ENCODE peak calls at places on chromosomes 7 and 10, in nine cellular contexts. E is right lobe of liver; U is LoVo; O is progenitor cell of endocrine pancreas; L is Peyer's patch; V is DMS153; R is HFFc6; Z is stimulated activated CD4-positive, alpha-beta T cell treated with anti-CD3 and anti-CD28 coated beads, TNF-alpha, amount 100 ng/mL, for 1 hour; C is NCI-H1694 treated with DMSO at 0.1 percent for 48 hours. P is an unnamed sample.
A peak's percentile ranks its signal among the peaks of the same experiment; 100 is the strongest.

GRCh38 chr7:29502133-29502532 is 61.5 kb upstream of the PRR15 start:
- DNase-seq in Z (no peak), C (no peak), R (no peak), V (no peak), O (no peak), E (no peak), L (no peak), U (no peak), P (no peak)

GRCh38 chr7:117362294-117362693 is 39.4 kb upstream of the WNT2 start:
- DNase-seq in C (no peak), O (no peak), Z (no peak), L (no peak), U (no peak), V (no peak), E (no peak), R (no peak), P (no peak)

GRCh38 chr7:34160261-34160752 is 255.0 kb downstream of the BMPER start:
- DNase-seq in L (no peak), O (no peak), Z (no peak), C (no peak), U (no peak), V (no peak), E (no peak), R (peak; percentile 98), P (no peak)

GRCh38 chr7:85102813-85103350 is 84.0 kb downstream of the SEMA3D start:
- DNase-seq in U (no peak), L (no peak), V (no peak), O (no peak), E (no peak), R (peak; percentile 22), C (no peak), Z (no peak), P (no peak)

GRCh38 chr10:26931223-26931622 is 70.5 kb upstream of the ABI1 start:
- DNase-seq in V (no peak), L (peak; percentile 75), R (no peak), U (peak; percentile 4), Z (no peak), C (no peak), E (no peak), O (no peak), P (no peak)

GRCh38 chr10:84375011-84375410 is 46.6 kb downstream of the CCSER2 start:
- DNase-seq in Z (no peak), E (no peak), O (peak; percentile 21), R (peak; percentile 40), L (peak; percentile 51), V (peak; percentile 35), C (peak; percentile 60), U (peak; percentile 53), P (peak; percentile 37)

GRCh38 chr7:124351950-124352349 is 319.1 kb upstream of the TMEM229A start:
- DNase-seq in E (no peak), O (no peak), Z (no peak), C (no peak), L (no peak), V (no peak), U (no peak), R (no peak), P (no peak)

GRCh38 chr10:29239569-29240472 is 49.0 kb upstream of the LYZL1 start:
- DNase-seq in C (no peak), L (no peak), O (no peak), E (peak; percentile 44), R (no peak), Z (no peak), U (peak; percentile 41), V (no peak), P (peak; percentile 29)

GRCh38 chr7:2062648-2063047 is 170.1 kb downstream of the MAD1L1 start:
- DNase-seq in C (no peak), V (no peak), L (no peak), O (no peak), U (no peak), Z (no peak), R (no peak), E (no peak), P (no peak)

GRCh38 chr10:125148576-125148975 is 11.8 kb downstream of the CTBP2 start:
- DNase-seq in L (no peak), V (no peak), U (no peak), R (no peak), E (no peak), Z (no peak), O (no peak), C (no peak), P (no peak)

P was measured in iPS DF 6.9.